ENCODE peak calls at places on chromosomes 11 and 22, in nine cellular contexts. One of them, this sample, is unnamed.

GRCh38 chr11:29432719-29433325 is 584.0 kb downstream of the KCNA4 start:
- DNase-seq in GM06990: no peak
- DNase-seq in astrocyte of the spinal cord: peak; percentile 26
- DNase-seq in HFFc6: peak; percentile 9
- DNase-seq in upper lobe of right lung: no peak
- DNase-seq in GM20000: peak; percentile 2
- DNase-seq in OCI-LY7: peak; percentile 20
- DNase-seq in cardiac fibroblast: peak; percentile 38
- DNase-seq in pancreas: no peak
- DNase-seq in this sample: no peak

GRCh38 chr11:69930081-69931059 is 111.2 kb upstream of the FGF3 start:
- DNase-seq in astrocyte of the spinal cord: no peak
- DNase-seq in cardiac fibroblast: no peak
- DNase-seq in pancreas: no peak
- DNase-seq in GM20000: no peak
- DNase-seq in GM06990: no peak
- DNase-seq in HFFc6: no peak
- DNase-seq in upper lobe of right lung: peak; percentile 52
- DNase-seq in OCI-LY7: no peak
- DNase-seq in this sample: no peak

GRCh38 chr11:75245356-75246005 is 4.9 kb downstream of the TPBGL start:
- DNase-seq in OCI-LY7: no peak
- DNase-seq in astrocyte of the spinal cord: no peak
- DNase-seq in GM06990: no peak
- DNase-seq in upper lobe of right lung: peak; percentile 52
- DNase-seq in cardiac fibroblast: no peak
- DNase-seq in pancreas: no peak
- DNase-seq in GM20000: no peak
- DNase-seq in HFFc6: no peak
- DNase-seq in this sample: no peak

GRCh38 chr11:87036756-87037449 is 831 bp upstream of the TMEM135 start:
- DNase-seq in pancreas: no peak
- DNase-seq in OCI-LY7: peak; percentile 31
- DNase-seq in GM06990: no peak
- DNase-seq in GM20000: no peak
- DNase-seq in astrocyte of the spinal cord: no peak
- DNase-seq in upper lobe of right lung: no peak
- DNase-seq in cardiac fibroblast: no peak
- DNase-seq in HFFc6: no peak
- DNase-seq in this sample: no peak

GRCh38 chr22:35451602-35452001 is 51.7 kb downstream of the MCM5 start:
- DNase-seq in cardiac fibroblast: no peak
- DNase-seq in astrocyte of the spinal cord: no peak
- DNase-seq in GM06990: no peak
- DNase-seq in upper lobe of right lung: no peak
- DNase-seq in OCI-LY7: no peak
- DNase-seq in HFFc6: no peak
- DNase-seq in GM20000: no peak
- DNase-seq in pancreas: no peak
- DNase-seq in this sample: no peak

GRCh38 chr11:72624496-72625201 is 49.6 kb downstream of the PDE2A start:
- DNase-seq in cardiac fibroblast: no peak
- DNase-seq in OCI-LY7: no peak
- DNase-seq in HFFc6: no peak
- DNase-seq in astrocyte of the spinal cord: no peak
- DNase-seq in upper lobe of right lung: no peak
- DNase-seq in pancreas: no peak
- DNase-seq in GM20000: no peak
- DNase-seq in GM06990: no peak
- DNase-seq in this sample: no peak

GRCh38 chr22:23772315-23773246 is at the start of gene MMP11:
- DNase-seq in OCI-LY7: peak; percentile 72
- DNase-seq in GM20000: peak; percentile 87
- DNase-seq in upper lobe of right lung: peak; percentile 81
- DNase-seq in GM06990: peak; percentile 54
- DNase-seq in astrocyte of the spinal cord: no peak
- DNase-seq in cardiac fibroblast: no peak
- DNase-seq in pancreas: peak; percentile 63
- DNase-seq in HFFc6: no peak
- DNase-seq in this sample: peak; percentile 73

GRCh38 chr11:118633319-118633690 is 25.9 kb downstream of the PHLDB1 start:
- DNase-seq in upper lobe of right lung: no peak
- DNase-seq in GM20000: no peak
- DNase-seq in cardiac fibroblast: no peak
- DNase-seq in astrocyte of the spinal cord: no peak
- DNase-seq in HFFc6: no peak
- DNase-seq in OCI-LY7: no peak
- DNase-seq in pancreas: no peak
- DNase-seq in GM06990: no peak
- DNase-seq in this sample: no peak

GRCh38 chr11:59102259-59102765 is 4.7 kb upstream of the FAM111B start:
- DNase-seq in astrocyte of the spinal cord: peak; percentile 13
- DNase-seq in HFFc6: peak; percentile 13
- DNase-seq in pancreas: peak; percentile 38
- DNase-seq in GM06990: peak; percentile 88
- DNase-seq in cardiac fibroblast: peak; percentile 53
- DNase-seq in GM20000: peak; percentile 77
- DNase-seq in upper lobe of right lung: peak; percentile 81
- DNase-seq in OCI-LY7: peak; percentile 94
- DNase-seq in this sample: peak; percentile 24

GRCh38 chr11:121723261-121723741 is 270.5 kb upstream of the SORL1-AS1 start:
- DNase-seq in GM20000: no peak
- DNase-seq in cardiac fibroblast: no peak
- DNase-seq in upper lobe of right lung: no peak
- DNase-seq in HFFc6: no peak
- DNase-seq in OCI-LY7: no peak
- DNase-seq in GM06990: no peak
- DNase-seq in astrocyte of the spinal cord: peak; percentile 71
- DNase-seq in pancreas: no peak
- DNase-seq in this sample: no peak

GRCh38 chr11:33256031-33256807 is 962 bp upstream of the HIPK3 start:
- DNase-seq in upper lobe of right lung: peak; percentile 41
- DNase-seq in HFFc6: no peak
- DNase-seq in GM20000: no peak
- DNase-seq in astrocyte of the spinal cord: peak; percentile 12
- DNase-seq in OCI-LY7: no peak
- DNase-seq in GM06990: no peak
- DNase-seq in cardiac fibroblast: no peak
- DNase-seq in pancreas: no peak
- DNase-seq in this sample: peak; percentile 15

GRCh38 chr11:33258631-33259184 is 1.5 kb downstream of the HIPK3 start:
- DNase-seq in astrocyte of the spinal cord: peak; percentile 72
- DNase-seq in pancreas: no peak
- DNase-seq in GM20000: no peak
- DNase-seq in upper lobe of right lung: no peak
- DNase-seq in HFFc6: peak; percentile 37
- DNase-seq in GM06990: no peak
- DNase-seq in cardiac fibroblast: peak; percentile 71
- DNase-seq in OCI-LY7: peak; percentile 61
- DNase-seq in this sample: no peak

GRCh38 chr11:33256808-33257159 is 397 bp upstream of the HIPK3 start:
- DNase-seq in GM06990: no peak
- DNase-seq in astrocyte of the spinal cord: no peak
- DNase-seq in OCI-LY7: no peak
- DNase-seq in cardiac fibroblast: no peak
- DNase-seq in GM20000: no peak
- DNase-seq in HFFc6: no peak
- DNase-seq in upper lobe of right lung: no peak
- DNase-seq in pancreas: no peak
- DNase-seq in this sample: no peak

GRCh38 chr11:33257897-33258630 is 883 bp downstream of the HIPK3 start:
- DNase-seq in cardiac fibroblast: peak; percentile 92
- DNase-seq in GM06990: peak; percentile 89
- DNase-seq in HFFc6: peak; percentile 65
- DNase-seq in OCI-LY7: peak; percentile 84
- DNase-seq in astrocyte of the spinal cord: peak; percentile 89
- DNase-seq in pancreas: peak; percentile 88
- DNase-seq in upper lobe of right lung: peak; percentile 95
- DNase-seq in GM20000: peak; percentile 79
- DNase-seq in this sample: peak; percentile 90

DNA sequence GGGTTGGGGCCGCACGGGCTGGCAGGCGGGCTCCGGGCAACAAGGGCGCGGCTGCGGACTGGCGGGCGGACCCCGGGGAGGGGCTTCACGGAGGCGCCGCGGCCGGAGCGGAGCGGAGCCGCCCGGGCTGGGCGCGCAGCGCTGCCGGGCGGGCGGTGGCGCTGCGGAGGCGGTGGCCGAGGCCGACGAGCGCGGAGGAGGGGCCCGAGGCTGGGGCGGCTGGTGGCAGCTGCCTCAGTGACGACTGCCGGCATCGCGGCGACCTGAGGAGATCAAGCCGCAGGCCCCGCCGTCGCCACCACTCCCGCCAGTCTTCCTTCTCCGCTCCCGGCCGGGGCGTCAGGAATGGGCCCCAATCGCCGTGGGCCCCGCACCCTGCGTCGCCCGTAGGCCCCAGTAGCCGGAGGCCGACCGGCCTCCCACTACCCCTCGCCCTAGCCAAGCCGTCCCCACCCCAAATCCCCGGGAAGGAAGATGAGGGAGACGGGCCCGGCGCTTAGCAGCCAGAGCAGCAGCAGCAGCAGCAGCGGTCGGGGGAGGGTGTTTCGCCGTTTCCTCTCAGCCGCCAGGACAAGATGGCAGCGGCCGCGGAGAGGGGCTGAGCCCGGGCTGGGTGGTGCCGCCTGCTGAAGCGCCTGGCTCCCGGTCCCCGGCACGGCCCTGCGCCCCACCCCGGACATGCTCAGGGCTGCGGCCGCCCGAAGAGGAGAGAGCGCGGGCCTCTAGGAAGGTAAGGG is at the start of gene HIPK3:
- DNase-seq in astrocyte of the spinal cord: peak; percentile 70
- DNase-seq in pancreas: peak; percentile 83
- DNase-seq in upper lobe of right lung: peak; percentile 95
- DNase-seq in HFFc6: peak; percentile 49
- DNase-seq in OCI-LY7: peak; percentile 88
- DNase-seq in GM20000: peak; percentile 96
- DNase-seq in cardiac fibroblast: peak; percentile 72
- DNase-seq in GM06990: peak; percentile 91
- DNase-seq in this sample: peak; percentile 94
- TF ChIP-seq CTCF in astrocyte of the spinal cord: peak; percentile 9
- TF ChIP-seq CTCF in pancreas: no peak
- TF ChIP-seq CTCF in upper lobe of right lung: peak; percentile 27
- TF ChIP-seq CTCF in HFFc6: no peak
- TF ChIP-seq CTCF in OCI-LY7: peak; percentile 18
- TF ChIP-seq CTCF in GM20000: peak; percentile 72
- TF ChIP-seq CTCF in cardiac fibroblast: no peak
- TF ChIP-seq CTCF in GM06990: no peak
- TF ChIP-seq CTCF in this sample: no peak

DNA sequence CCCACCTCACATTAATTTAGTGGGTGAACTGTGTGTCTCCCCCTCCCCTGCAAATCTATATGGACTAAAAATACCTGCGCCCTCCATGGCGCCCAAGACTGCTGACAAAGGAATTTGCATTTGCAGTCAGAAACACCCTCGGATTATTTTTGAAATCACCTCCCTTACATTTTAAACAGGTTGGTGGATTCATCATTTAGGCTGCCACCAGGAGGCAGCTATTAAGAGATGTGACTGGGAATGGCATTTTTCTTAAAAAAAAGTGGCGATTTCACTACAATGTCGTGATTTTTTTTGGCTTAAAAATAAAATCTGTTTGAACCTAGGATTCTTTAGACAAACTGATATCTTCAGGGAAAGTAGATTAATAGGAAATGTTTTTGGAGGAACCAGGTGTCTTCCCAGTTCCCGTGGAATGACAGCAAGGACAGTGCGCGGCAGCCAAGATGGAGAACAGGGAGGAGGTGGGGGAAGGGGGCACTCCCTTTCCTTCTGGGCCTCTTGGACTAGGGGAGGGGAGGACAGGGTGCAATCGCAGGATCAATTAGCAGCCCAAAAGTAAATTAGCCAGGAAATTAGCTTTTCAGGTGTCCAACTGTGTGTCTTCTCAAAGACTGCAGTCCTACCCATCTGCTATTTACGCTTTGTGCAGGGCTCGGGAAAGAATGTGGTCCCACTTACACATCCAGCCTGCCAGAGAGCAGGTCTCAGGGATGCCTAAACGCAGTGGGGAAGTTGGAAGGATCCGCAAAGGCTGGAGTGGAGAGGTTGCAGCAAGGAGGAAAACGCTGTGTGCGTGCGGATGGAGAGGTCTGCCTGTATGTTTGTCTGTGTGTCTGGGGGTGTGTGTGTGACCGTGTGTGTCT is 496.4 kb downstream of the NTM start:
- DNase-seq in cardiac fibroblast: no peak
- DNase-seq in OCI-LY7: no peak
- DNase-seq in GM20000: no peak
- DNase-seq in pancreas: no peak
- DNase-seq in upper lobe of right lung: no peak
- DNase-seq in GM06990: no peak
- DNase-seq in astrocyte of the spinal cord: no peak
- DNase-seq in HFFc6: no peak
- DNase-seq in this sample: peak; percentile 31
- TF ChIP-seq CTCF in cardiac fibroblast: no peak
- TF ChIP-seq CTCF in OCI-LY7: no peak
- TF ChIP-seq CTCF in GM20000: no peak
- TF ChIP-seq CTCF in pancreas: no peak
- TF ChIP-seq CTCF in upper lobe of right lung: no peak
- TF ChIP-seq CTCF in GM06990: no peak
- TF ChIP-seq CTCF in astrocyte of the spinal cord: no peak
- TF ChIP-seq CTCF in HFFc6: peak; percentile 72
- TF ChIP-seq CTCF in this sample: no peak

GRCh38 chr22:27151407-27151806 is 494.0 kb downstream of the MIAT start:
- DNase-seq in pancreas: no peak
- DNase-seq in GM20000: no peak
- DNase-seq in cardiac fibroblast: no peak
- DNase-seq in HFFc6: no peak
- DNase-seq in GM06990: no peak
- DNase-seq in OCI-LY7: peak; percentile 20
- DNase-seq in upper lobe of right lung: no peak
- DNase-seq in astrocyte of the spinal cord: no peak
- DNase-seq in this sample: no peak
- TF ChIP-seq CTCF in pancreas: no peak
- TF ChIP-seq CTCF in GM20000: no peak
- TF ChIP-seq CTCF in cardiac fibroblast: peak; percentile 11
- TF ChIP-seq CTCF in HFFc6: peak; percentile 32
- TF ChIP-seq CTCF in GM06990: no peak
- TF ChIP-seq CTCF in OCI-LY7: peak; percentile 53
- TF ChIP-seq CTCF in upper lobe of right lung: no peak
- TF ChIP-seq CTCF in astrocyte of the spinal cord: no peak
- TF ChIP-seq CTCF in this sample: no peak

DNA sequence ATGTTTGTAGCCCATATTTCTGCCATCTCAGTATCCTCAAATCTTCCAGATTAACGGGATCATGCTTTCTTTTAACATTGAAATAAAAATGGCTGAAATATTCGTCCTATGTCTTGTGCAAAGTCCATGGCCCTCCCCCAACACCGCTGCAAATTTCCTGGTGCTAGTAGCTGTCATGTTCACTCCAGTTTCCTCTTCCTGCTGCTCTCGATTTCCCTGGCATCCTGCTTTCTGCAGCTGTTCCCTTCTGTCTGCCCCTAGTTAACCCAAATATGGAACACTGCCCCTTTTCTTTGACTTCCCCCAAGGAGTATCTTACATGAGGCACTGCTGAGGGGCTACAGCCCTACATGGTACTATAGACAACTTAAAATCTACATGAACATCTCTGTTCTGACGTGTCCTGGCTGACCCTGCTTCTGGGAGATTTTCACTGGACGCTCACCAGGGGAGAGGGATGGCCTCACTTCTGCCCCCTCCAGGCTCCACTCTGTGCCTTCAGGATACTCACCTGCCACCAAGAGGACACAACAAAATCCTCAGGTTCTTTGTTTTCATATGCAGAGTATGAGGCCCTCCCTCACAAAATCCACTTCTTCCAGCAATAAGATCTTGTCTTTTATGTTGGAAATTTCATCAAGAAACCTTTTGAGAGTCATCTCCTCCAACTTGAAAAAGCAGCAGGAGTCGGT is 29.4 kb upstream of the SCUBE2 start:
- DNase-seq in OCI-LY7: no peak
- DNase-seq in astrocyte of the spinal cord: no peak
- DNase-seq in pancreas: no peak
- DNase-seq in GM06990: no peak
- DNase-seq in upper lobe of right lung: no peak
- DNase-seq in HFFc6: no peak
- DNase-seq in cardiac fibroblast: no peak
- DNase-seq in GM20000: no peak
- DNase-seq in this sample: no peak
- TF ChIP-seq CTCF in OCI-LY7: peak; percentile 45
- TF ChIP-seq CTCF in astrocyte of the spinal cord: peak; percentile 27
- TF ChIP-seq CTCF in pancreas: no peak
- TF ChIP-seq CTCF in GM06990: peak; percentile 37
- TF ChIP-seq CTCF in upper lobe of right lung: no peak
- TF ChIP-seq CTCF in HFFc6: peak; percentile 30
- TF ChIP-seq CTCF in cardiac fibroblast: peak; percentile 21
- TF ChIP-seq CTCF in GM20000: no peak
- TF ChIP-seq CTCF in this sample: peak; percentile 10

This sample was measured in foreskin fibroblast.